ENCODE peak calls at places on chromosomes 11 and 22, in five cellular contexts. L, A, D, R and G are unnamed samples.

GRCh38 chr22:44648821-44649566 is 53.0 kb upstream of the PRR5 start:
- DNase-seq in L (no peak), A (peak), D (peak), R (peak), G (no peak)

GRCh38 chr11:102831128-102831708 is 12.2 kb downstream of the MMP3 start:
- DNase-seq in L (no peak), A (no peak), D (peak), R (peak), G (no peak)

GRCh38 chr11:72586591-72587090 is 87.6 kb downstream of the PDE2A start:
- DNase-seq in L (no peak), A (no peak), D (no peak), R (no peak), G (no peak)

GRCh38 chr11:91173701-91174100 is 950.9 kb upstream of the CHORDC1 start:
- DNase-seq in L (no peak), A (no peak), D (no peak), R (peak), G (no peak)

GRCh38 chr22:44618400-44618799 is 83.6 kb upstream of the PRR5 start:
- DNase-seq in L (no peak), A (no peak), D (no peak), R (no peak), G (no peak)

GRCh38 chr11:78741794-78742193 is 167.1 kb upstream of the NARS2 start:
- DNase-seq in L (no peak), A (no peak), D (no peak), R (no peak), G (no peak)

GRCh38 chr11:118238947-118239346 is 13.2 kb downstream of the MPZL3 start:
- DNase-seq in L (no peak), A (no peak), D (no peak), R (no peak), G (no peak)

GRCh38 chr11:76810151-76810853 is 27.1 kb downstream of the TSKU start:
- DNase-seq in L (no peak), A (peak), D (peak), R (no peak), G (no peak)

GRCh38 chr11:57792870-57793269 is 31.3 kb downstream of the CTNND1 start:
- DNase-seq in L (no peak), A (no peak), D (peak), R (no peak), G (no peak)

GRCh38 chr11:33634291-33634834 is 66.3 kb downstream of the C11orf91 start:
- DNase-seq in L (no peak), A (peak), D (peak), R (peak), G (no peak)

GRCh38 chr11:57368106-57368826 is 12.7 kb downstream of the PRG3 start:
- DNase-seq in L (no peak), A (no peak), D (no peak), R (no peak), G (no peak)

GRCh38 chr22:21865041-21865440 is 2.4 kb downstream of the MAPK1 start:
- DNase-seq in L (no peak), A (peak), D (peak), R (peak), G (no peak)

GRCh38 chr11:61157743-61158142 is 3.5 kb downstream of the VPS37C start:
- DNase-seq in L (no peak), A (no peak), D (no peak), R (no peak), G (no peak)

GRCh38 chr11:102309621-102310541 is 7.4 kb upstream of the BIRC3 start:
- DNase-seq in L (peak), A (no peak), D (no peak), R (no peak), G (no peak)

GRCh38 chr11:119491753-119492455 is 68.9 kb upstream of the THY1 start:
- DNase-seq in L (no peak), A (no peak), D (peak), R (peak), G (no peak)

GRCh38 chr11:76769645-76770586 is 13.2 kb upstream of the TSKU start:
- DNase-seq in L (no peak), A (no peak), D (peak), R (peak), G (no peak)

GRCh38 chr22:33051960-33052839 is 6.0 kb downstream of the SYN3 start:
- DNase-seq in L (no peak), A (no peak), D (no peak), R (no peak), G (no peak)

GRCh38 chr11:134340354-134340964 is 8.7 kb downstream of the GLB1L2 start:
- DNase-seq in L (no peak), A (no peak), D (no peak), R (no peak), G (no peak)

GRCh38 chr22:39820266-39820665 is 73.3 kb downstream of the ENTHD1 start:
- DNase-seq in L (no peak), A (no peak), D (peak), R (peak), G (no peak)

GRCh38 chr11:63911440-63911839 is 5.5 kb downstream of the RCOR2 start:
- DNase-seq in L (no peak), A (peak), D (no peak), R (no peak), G (no peak)

GRCh38 chr11:32586576-32587190 is 3.1 kb downstream of the EIF3M start:
- DNase-seq in L (no peak), A (no peak), D (peak), R (peak), G (no peak)

GRCh38 chr22:41367039-41367679 is 14.6 kb upstream of the TEF start:
- DNase-seq in L (no peak), A (peak), D (peak), R (peak), G (no peak)

GRCh38 chr11:86524603-86525352 is 147.6 kb downstream of the ME3 start:
- DNase-seq in L (no peak), A (peak), D (peak), R (peak), G (no peak)

GRCh38 chr11:111942826-111943225 is 5.7 kb downstream of the DIXDC1 start:
- DNase-seq in L (no peak), A (no peak), D (peak), R (peak), G (no peak)

GRCh38 chr11:128151338-128151737 is 436.0 kb downstream of the ETS1 start:
- DNase-seq in L (no peak), A (no peak), D (no peak), R (no peak), G (no peak)

GRCh38 chr22:23248583-23248982 is 68.3 kb downstream of the BCR start:
- DNase-seq in L (no peak), A (no peak), D (no peak), R (peak), G (no peak)

GRCh38 chr22:20431520-20432237 is 5.9 kb downstream of the SCARF2 start:
- DNase-seq in L (no peak), A (no peak), D (no peak), R (no peak), G (no peak)

GRCh38 chr11:1746956-1747752 is 3.2 kb downstream of the IFITM10 start:
- DNase-seq in L (no peak), A (no peak), D (no peak), R (no peak), G (no peak)

GRCh38 chr11:128324051-128324481 is 263.3 kb downstream of the ETS1 start:
- DNase-seq in L (no peak), A (no peak), D (no peak), R (no peak), G (no peak)

GRCh38 chr11:93652161-93652597 is 9.3 kb upstream of the CEP295 start:
- DNase-seq in L (no peak), A (peak), D (peak), R (peak), G (peak)

GRCh38 chr11:129637983-129638776 is 177.5 kb upstream of the TMEM45B start:
- DNase-seq in L (no peak), A (no peak), D (no peak), R (no peak), G (no peak)

GRCh38 chr11:124725719-124726105 is 14.0 kb upstream of the NRGN start:
- DNase-seq in L (no peak), A (no peak), D (no peak), R (peak), G (no peak)

GRCh38 chr11:130037058-130037457 is 32.6 kb upstream of the APLP2 start:
- DNase-seq in L (no peak), A (peak), D (peak), R (peak), G (no peak)

GRCh38 chr11:117199916-117200812 is 994 bp downstream of the TAGLN start:
- DNase-seq in L (no peak), A (no peak), D (no peak), R (no peak), G (no peak)
- H4K91ac ChIP-seq in L (no peak), A (peak), D (peak), R (peak), G (no peak)

GRCh38 chr11:5701184-5701583 is 11.6 kb downstream of the TRIM22 start:
- DNase-seq in L (no peak), A (no peak), D (no peak), R (no peak), G (no peak)

GRCh38 chr11:5696210-5696609 is 6.6 kb downstream of the TRIM22 start:
- DNase-seq in L (no peak), A (no peak), D (peak), R (peak), G (no peak)

GRCh38 chr11:5698281-5698680 is 8.7 kb downstream of the TRIM22 start:
- DNase-seq in L (no peak), A (no peak), D (no peak), R (no peak), G (no peak)

GRCh38 chr11:5703741-5704536 is 14.3 kb downstream of the TRIM22 start:
- DNase-seq in L (no peak), A (no peak), D (no peak), R (no peak), G (no peak)

DNA sequence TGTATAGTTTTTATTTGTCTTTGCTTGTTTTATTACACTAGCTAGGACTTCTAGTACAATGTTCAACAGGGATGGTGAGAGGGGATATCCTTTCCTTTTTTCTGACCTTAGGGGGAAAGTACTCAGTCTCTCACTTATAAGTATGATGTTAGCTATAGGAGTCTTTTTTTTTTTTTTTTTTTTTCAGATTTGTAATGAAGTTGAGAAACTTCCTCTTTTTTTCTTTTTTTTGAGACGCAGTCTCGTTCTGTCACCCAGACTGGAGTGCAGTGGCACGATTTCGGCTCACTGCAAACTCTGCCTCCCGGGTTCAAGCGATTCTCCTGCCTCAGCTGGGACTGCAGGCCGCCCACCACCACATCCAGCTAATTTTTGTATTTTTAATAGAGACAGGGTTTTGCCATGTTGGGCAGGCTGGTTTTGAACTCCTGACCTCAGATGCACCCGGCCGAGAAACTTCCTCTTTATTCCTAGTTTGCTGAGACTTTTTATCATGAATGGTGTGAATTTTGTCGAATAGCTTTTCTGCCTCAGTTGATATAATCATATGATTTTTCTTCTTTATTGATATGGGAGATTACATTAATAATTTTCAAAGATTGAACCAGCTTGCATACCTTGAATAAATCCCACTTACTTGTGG is 11.0 kb downstream of the TRIM22 start:
- DNase-seq in L (no peak), A (no peak), D (no peak), R (no peak), G (no peak)
- H3K4me3 ChIP-seq in L (no peak), A (no peak), D (no peak), R (no peak), G (no peak)

DNA sequence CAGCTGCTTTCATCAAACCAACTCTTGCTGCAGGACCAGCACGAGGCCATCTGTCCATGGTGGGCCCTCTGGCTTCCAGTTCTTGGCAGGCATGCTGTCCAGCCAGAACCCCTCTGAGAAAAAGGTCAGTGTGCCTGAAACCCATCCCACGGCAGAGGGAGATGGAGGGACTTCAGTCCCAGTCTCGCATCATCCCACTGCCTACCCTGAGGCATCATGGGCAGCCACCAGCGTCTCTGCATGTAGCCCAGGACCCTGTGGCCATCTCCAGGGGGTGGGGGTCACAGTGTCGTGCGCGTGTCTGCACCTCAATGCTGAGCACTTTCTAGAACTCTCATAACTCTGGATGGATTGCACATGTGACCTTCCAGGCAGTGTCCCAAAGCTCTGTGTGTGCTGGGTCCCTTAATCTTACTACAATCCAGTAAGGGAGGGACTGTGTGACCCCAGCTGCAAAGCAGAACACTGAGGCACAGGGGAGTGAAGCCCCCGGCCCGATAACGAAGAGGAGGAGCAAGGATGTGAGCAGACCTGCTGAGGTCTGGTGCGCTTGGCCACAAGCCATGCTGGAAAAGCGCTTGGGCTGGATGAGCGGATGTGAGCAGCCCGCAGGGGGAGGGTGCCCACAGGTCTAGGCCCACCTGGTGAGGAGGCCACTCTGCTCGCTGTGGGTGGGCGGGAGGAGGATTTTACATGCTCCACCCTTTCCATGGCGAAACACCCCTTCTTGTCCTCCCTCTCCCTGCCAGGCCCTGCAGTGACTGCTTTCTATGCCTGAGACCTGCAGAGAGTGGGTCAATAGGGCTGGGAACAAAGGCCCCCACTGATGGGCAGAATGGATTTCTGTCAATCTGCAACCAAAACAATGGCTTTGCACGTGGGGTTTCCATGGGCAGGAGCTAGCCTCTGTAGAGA is 1401.0 kb downstream of the BRD1 start:
- DNase-seq in L (no peak), A (no peak), D (no peak), R (no peak), G (no peak)
- H3K23ac ChIP-seq in L (no peak), A (no peak), D (no peak), R (no peak), G (peak)

DNA sequence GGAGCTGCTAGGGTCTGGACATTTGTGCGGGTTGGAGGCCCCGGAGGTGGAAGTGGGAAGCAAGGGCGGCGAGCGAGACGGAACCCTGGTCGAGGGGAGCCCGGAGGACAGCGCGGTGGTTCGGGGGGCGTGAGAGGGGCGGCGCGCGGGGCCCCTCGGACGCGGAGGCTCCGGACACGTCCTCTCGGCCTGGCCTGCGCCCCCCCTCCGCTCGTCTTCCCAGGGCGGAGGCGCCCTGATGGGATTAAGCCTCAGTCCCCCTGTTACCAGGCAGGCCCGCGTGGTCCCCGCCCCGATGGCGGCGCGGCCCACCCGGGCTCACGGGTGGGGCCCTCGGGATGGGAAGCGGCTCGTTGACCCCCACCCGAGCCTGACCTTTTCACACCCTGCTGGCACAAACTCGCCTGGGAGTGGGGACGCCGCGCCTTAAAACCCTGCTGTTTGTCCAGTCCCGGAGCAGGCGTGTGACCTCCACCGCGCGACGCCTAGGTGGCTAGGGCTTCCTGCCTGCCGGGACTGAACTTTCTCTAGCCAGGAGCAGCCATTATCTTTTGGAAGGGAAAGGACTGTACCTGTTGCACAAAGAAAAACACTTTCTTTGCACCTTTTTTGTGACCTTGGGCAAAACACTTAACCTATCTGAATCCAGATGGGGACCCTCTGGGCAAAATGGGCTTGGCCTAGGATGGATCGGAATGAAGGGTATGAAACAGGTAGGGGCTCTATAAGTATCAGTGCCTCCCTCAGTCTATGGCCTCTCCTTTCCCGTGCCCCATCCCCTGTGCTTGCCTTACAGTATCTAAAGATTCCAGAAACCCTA is 988 bp downstream of the KIAA1671 start:
- DNase-seq in L (no peak), A (peak), D (peak), R (no peak), G (no peak)
- H4K91ac ChIP-seq in L (peak), A (peak), D (peak), R (no peak), G (peak)

GRCh38 chr11:68212421-68213134 is 518 bp downstream of the KMT5B start:
- DNase-seq in L (no peak), A (peak), D (peak), R (peak), G (peak)
- H3K4me3 ChIP-seq in L (peak), A (peak), D (peak), R (peak), G (peak)